ENCODE peak calls at places on chromosomes 12 and 14, in six cellular contexts. C is chondrocyte; T is head of caudate nucleus; H is RKO; X is stimulated activated CD4-positive, alpha-beta T cell treated with anti-CD3 and anti-CD28 coated beads, TNF-alpha, amount 100 ng/mL, for 24 hours; U is fibroblast of pulmonary artery. G is an unnamed sample.

GRCh38 chr14:24086193-24086955 is 7.7 kb upstream of the PCK2 start:
- DNase-seq in T (no peak), C (peak; percentile 26), H (no peak), X (no peak), U (no peak), G (no peak)

GRCh38 chr12:3905664-3906063 is 32.5 kb upstream of the PARP11 start:
- DNase-seq in H (no peak), T (no peak), C (no peak), U (no peak), X (no peak), G (no peak)

GRCh38 chr12:24054411-24054810 is 104.9 kb upstream of the SOX5 start:
- DNase-seq in X (no peak), C (no peak), U (no peak), H (no peak), T (no peak), G (no peak)

GRCh38 chr12:105948331-105948730 is 190.4 kb downstream of the NUAK1 start:
- DNase-seq in U (peak; percentile 35), C (no peak), H (no peak), T (no peak), X (no peak), G (no peak)

GRCh38 chr14:69615471-69616407 is 4.3 kb downstream of the SUSD6 start:
- DNase-seq in X (no peak), T (peak; percentile 10), C (no peak), U (peak; percentile 85), H (no peak), G (no peak)

GRCh38 chr12:124764451-124764850 is 99.2 kb downstream of the SCARB1 start:
- DNase-seq in U (peak; percentile 91), H (peak; percentile 31), X (no peak), C (no peak), T (no peak), G (peak; percentile 52)

GRCh38 chr12:122523280-122523679 is 3.5 kb downstream of the RSRC2 start:
- DNase-seq in X (no peak), H (no peak), C (no peak), T (no peak), U (peak; percentile 64), G (no peak)

GRCh38 chr12:95218164-95218851 is 701 bp downstream of the VEZT start:
- DNase-seq in T (peak; percentile 68), X (peak; percentile 21), U (peak; percentile 62), H (peak; percentile 83), C (no peak), G (peak; percentile 59)

GRCh38 chr12:72057330-72057911 is 118.8 kb downstream of the TPH2 start:
- DNase-seq in U (peak; percentile 13), T (no peak), C (no peak), H (peak; percentile 7), X (no peak), G (no peak)

GRCh38 chr12:47085815-47086252 is 6.1 kb upstream of the AMIGO2 start:
- DNase-seq in T (no peak), U (peak; percentile 77), X (peak; percentile 21), H (peak; percentile 22), C (no peak), G (no peak)

GRCh38 chr12:65415826-65416225 is 137.3 kb downstream of the MSRB3 start:
- DNase-seq in T (no peak), U (no peak), X (no peak), C (no peak), H (no peak), G (no peak)

GRCh38 chr12:56338643-56339422 is at the start of gene IL23A:
- DNase-seq in U (no peak), C (no peak), T (no peak), X (peak; percentile 79), H (no peak), G (no peak)

GRCh38 chr12:132296063-132296462 is 33.3 kb downstream of the GALNT9 start:
- DNase-seq in X (no peak), C (peak; percentile 62), U (no peak), H (no peak), T (no peak), G (no peak)

GRCh38 chr14:74577247-74577947 is 34.6 kb downstream of the LTBP2 start:
- DNase-seq in C (peak; percentile 41), T (no peak), X (no peak), H (no peak), U (peak; percentile 74), G (no peak)

GRCh38 chr14:30223385-30223785 is 295.7 kb upstream of the PRKD1 start:
- DNase-seq in T (no peak), C (no peak), H (peak; percentile 79), U (peak; percentile 92), X (no peak), G (peak; percentile 65)

GRCh38 chr12:108643941-108644742 is 10.4 kb upstream of the SELPLG start:
- DNase-seq in T (peak; percentile 39), U (no peak), C (no peak), H (no peak), X (no peak), G (no peak)

GRCh38 chr14:31420013-31420318 is 384 bp downstream of the HEATR5A start:
- DNase-seq in T (peak; percentile 33), H (no peak), X (peak; percentile 1), C (no peak), U (no peak), G (no peak)

GRCh38 chr12:107718606-107719005 is 33.0 kb downstream of the PWP1 start:
- DNase-seq in C (no peak), X (no peak), H (no peak), U (no peak), T (no peak), G (no peak)

GRCh38 chr12:2435511-2435910 is 359.3 kb upstream of the FKBP4 start:
- DNase-seq in C (no peak), X (no peak), T (no peak), U (no peak), H (no peak), G (no peak)

GRCh38 chr12:43805149-43805856 is 814 bp downstream of the TWF1 start:
- DNase-seq in X (no peak), C (no peak), T (no peak), H (peak; percentile 63), U (peak; percentile 2), G (no peak)

G was measured in SK-N-DZ.